ENCODE peak calls at places on chromosome 10, in four cellular contexts. One of them, this sample, is unnamed.
A peak's percentile ranks its signal among the peaks of the same experiment; 100 is the strongest.

GRCh38 chr10:97428572-97428981 is 2.6 kb downstream of the PGAM1 start:
- DNase-seq in transverse colon: no peak
- DNase-seq in effector memory CD8-positive, alpha-beta T cell: no peak
- DNase-seq in activated CD8-positive, alpha-beta memory T cell treated with anti-CD3 and anti-CD28 coated beads, Interleukin-2, amount 10 ng/mL, durations not matched to agents 7 days and 5 days: peak; percentile 71
- DNase-seq in this sample: no peak

GRCh38 chr10:119462773-119463172 is 79.7 kb downstream of the RGS10 start:
- DNase-seq in transverse colon: no peak
- DNase-seq in effector memory CD8-positive, alpha-beta T cell: no peak
- DNase-seq in activated CD8-positive, alpha-beta memory T cell treated with anti-CD3 and anti-CD28 coated beads, Interleukin-2, amount 10 ng/mL, durations not matched to agents 7 days and 5 days: no peak
- DNase-seq in this sample: no peak

GRCh38 chr10:96250349-96250748 is 21.0 kb downstream of the BLNK start:
- DNase-seq in transverse colon: no peak
- DNase-seq in effector memory CD8-positive, alpha-beta T cell: no peak
- DNase-seq in activated CD8-positive, alpha-beta memory T cell treated with anti-CD3 and anti-CD28 coated beads, Interleukin-2, amount 10 ng/mL, durations not matched to agents 7 days and 5 days: no peak
- DNase-seq in this sample: no peak

GRCh38 chr10:61662794-61663259 is at the start of gene CABCOCO1:
- DNase-seq in transverse colon: peak; percentile 69
- DNase-seq in effector memory CD8-positive, alpha-beta T cell: no peak
- DNase-seq in activated CD8-positive, alpha-beta memory T cell treated with anti-CD3 and anti-CD28 coated beads, Interleukin-2, amount 10 ng/mL, durations not matched to agents 7 days and 5 days: no peak
- DNase-seq in this sample: peak; percentile 92

GRCh38 chr10:82922755-82923154 is 1047.8 kb downstream of the NRG3 start:
- DNase-seq in transverse colon: no peak
- DNase-seq in effector memory CD8-positive, alpha-beta T cell: no peak
- DNase-seq in activated CD8-positive, alpha-beta memory T cell treated with anti-CD3 and anti-CD28 coated beads, Interleukin-2, amount 10 ng/mL, durations not matched to agents 7 days and 5 days: no peak
- DNase-seq in this sample: no peak

GRCh38 chr10:79385804-79386531 is 38.7 kb downstream of the PPIF start:
- DNase-seq in transverse colon: no peak
- DNase-seq in effector memory CD8-positive, alpha-beta T cell: no peak
- DNase-seq in activated CD8-positive, alpha-beta memory T cell treated with anti-CD3 and anti-CD28 coated beads, Interleukin-2, amount 10 ng/mL, durations not matched to agents 7 days and 5 days: no peak
- DNase-seq in this sample: no peak

GRCh38 chr10:79024296-79024695 is 44.5 kb upstream of the ZMIZ1 start:
- DNase-seq in transverse colon: no peak
- DNase-seq in effector memory CD8-positive, alpha-beta T cell: no peak
- DNase-seq in activated CD8-positive, alpha-beta memory T cell treated with anti-CD3 and anti-CD28 coated beads, Interleukin-2, amount 10 ng/mL, durations not matched to agents 7 days and 5 days: no peak
- DNase-seq in this sample: no peak

GRCh38 chr10:132926777-132927650 is 15.4 kb downstream of the CFAP46 start:
- DNase-seq in transverse colon: no peak
- DNase-seq in effector memory CD8-positive, alpha-beta T cell: no peak
- DNase-seq in activated CD8-positive, alpha-beta memory T cell treated with anti-CD3 and anti-CD28 coated beads, Interleukin-2, amount 10 ng/mL, durations not matched to agents 7 days and 5 days: no peak
- DNase-seq in this sample: no peak

GRCh38 chr10:74439213-74439612 is 288.2 kb downstream of the ADK start:
- DNase-seq in transverse colon: no peak
- DNase-seq in effector memory CD8-positive, alpha-beta T cell: no peak
- DNase-seq in activated CD8-positive, alpha-beta memory T cell treated with anti-CD3 and anti-CD28 coated beads, Interleukin-2, amount 10 ng/mL, durations not matched to agents 7 days and 5 days: no peak
- DNase-seq in this sample: peak; percentile 21

GRCh38 chr10:5930272-5930671 is 40.2 kb downstream of the FBH1 start:
- DNase-seq in transverse colon: no peak
- DNase-seq in effector memory CD8-positive, alpha-beta T cell: no peak
- DNase-seq in activated CD8-positive, alpha-beta memory T cell treated with anti-CD3 and anti-CD28 coated beads, Interleukin-2, amount 10 ng/mL, durations not matched to agents 7 days and 5 days: no peak
- DNase-seq in this sample: no peak

GRCh38 chr10:107341281-107341680 is 176.8 kb upstream of the SORCS1 start:
- DNase-seq in transverse colon: no peak
- DNase-seq in effector memory CD8-positive, alpha-beta T cell: no peak
- DNase-seq in activated CD8-positive, alpha-beta memory T cell treated with anti-CD3 and anti-CD28 coated beads, Interleukin-2, amount 10 ng/mL, durations not matched to agents 7 days and 5 days: no peak
- DNase-seq in this sample: no peak

GRCh38 chr10:118291122-118291521 is 51.0 kb downstream of the FAM204A start:
- DNase-seq in transverse colon: no peak
- DNase-seq in effector memory CD8-positive, alpha-beta T cell: no peak
- DNase-seq in activated CD8-positive, alpha-beta memory T cell treated with anti-CD3 and anti-CD28 coated beads, Interleukin-2, amount 10 ng/mL, durations not matched to agents 7 days and 5 days: no peak
- DNase-seq in this sample: no peak

GRCh38 chr10:117237401-117237991 is 3.4 kb upstream of the SLC18A2 start:
- DNase-seq in transverse colon: no peak
- DNase-seq in effector memory CD8-positive, alpha-beta T cell: no peak
- DNase-seq in activated CD8-positive, alpha-beta memory T cell treated with anti-CD3 and anti-CD28 coated beads, Interleukin-2, amount 10 ng/mL, durations not matched to agents 7 days and 5 days: no peak
- DNase-seq in this sample: no peak

GRCh38 chr10:5944389-5945202 is 32.7 kb downstream of the IL15RA start:
- DNase-seq in transverse colon: peak; percentile 78
- DNase-seq in effector memory CD8-positive, alpha-beta T cell: no peak
- DNase-seq in activated CD8-positive, alpha-beta memory T cell treated with anti-CD3 and anti-CD28 coated beads, Interleukin-2, amount 10 ng/mL, durations not matched to agents 7 days and 5 days: no peak
- DNase-seq in this sample: peak; percentile 72

GRCh38 chr10:32433542-32433941 is 12.4 kb upstream of the CCDC7 start:
- DNase-seq in transverse colon: no peak
- DNase-seq in effector memory CD8-positive, alpha-beta T cell: no peak
- DNase-seq in activated CD8-positive, alpha-beta memory T cell treated with anti-CD3 and anti-CD28 coated beads, Interleukin-2, amount 10 ng/mL, durations not matched to agents 7 days and 5 days: no peak
- DNase-seq in this sample: no peak

GRCh38 chr10:51629969-51630617 is 69.3 kb downstream of the CSTF2T start:
- DNase-seq in transverse colon: no peak
- DNase-seq in effector memory CD8-positive, alpha-beta T cell: no peak
- DNase-seq in activated CD8-positive, alpha-beta memory T cell treated with anti-CD3 and anti-CD28 coated beads, Interleukin-2, amount 10 ng/mL, durations not matched to agents 7 days and 5 days: no peak
- DNase-seq in this sample: no peak

GRCh38 chr10:22719406-22720042 is 5.1 kb upstream of the PIP4K2A start:
- DNase-seq in transverse colon: no peak
- DNase-seq in effector memory CD8-positive, alpha-beta T cell: no peak
- DNase-seq in activated CD8-positive, alpha-beta memory T cell treated with anti-CD3 and anti-CD28 coated beads, Interleukin-2, amount 10 ng/mL, durations not matched to agents 7 days and 5 days: no peak
- DNase-seq in this sample: no peak

GRCh38 chr10:4395731-4396130 is 430.3 kb upstream of the AKR1E2 start:
- DNase-seq in transverse colon: no peak
- DNase-seq in effector memory CD8-positive, alpha-beta T cell: no peak
- DNase-seq in activated CD8-positive, alpha-beta memory T cell treated with anti-CD3 and anti-CD28 coated beads, Interleukin-2, amount 10 ng/mL, durations not matched to agents 7 days and 5 days: no peak
- DNase-seq in this sample: no peak

GRCh38 chr10:101367569-101368453 is 13.8 kb downstream of the BTRC start:
- DNase-seq in transverse colon: no peak
- DNase-seq in effector memory CD8-positive, alpha-beta T cell: no peak
- DNase-seq in activated CD8-positive, alpha-beta memory T cell treated with anti-CD3 and anti-CD28 coated beads, Interleukin-2, amount 10 ng/mL, durations not matched to agents 7 days and 5 days: no peak
- DNase-seq in this sample: peak; percentile 56

GRCh38 chr10:102718220-102718619 is 3.8 kb downstream of the SFXN2 start:
- DNase-seq in transverse colon: no peak
- DNase-seq in effector memory CD8-positive, alpha-beta T cell: no peak
- DNase-seq in activated CD8-positive, alpha-beta memory T cell treated with anti-CD3 and anti-CD28 coated beads, Interleukin-2, amount 10 ng/mL, durations not matched to agents 7 days and 5 days: no peak
- DNase-seq in this sample: peak; percentile 93

This sample was measured in left kidney.